ENCODE peak calls at places on chromosome X, in four cellular contexts. One of them, this sample, is unnamed. For H3K4me1, the result is how much of the 10 kb centered on the place peaks cover.

GRCh38 chrX:7586126-7586525 is 256.8 kb upstream of the VCX start:
- DNase-seq in IMR-90: peak
- DNase-seq in lung: no peak
- DNase-seq in CD8-positive, alpha-beta memory T cell: no peak
- DNase-seq in this sample: no peak

GRCh38 chrX:153450114-153450948 is 4.5 kb upstream of the TREX2 start:
- DNase-seq in CD8-positive, alpha-beta memory T cell: no peak
- DNase-seq in IMR-90: no peak
- DNase-seq in lung: no peak
- DNase-seq in this sample: no peak

GRCh38 chrX:54950730-54951375 is 30.2 kb downstream of the TRO start:
- DNase-seq in IMR-90: no peak
- DNase-seq in lung: no peak
- DNase-seq in CD8-positive, alpha-beta memory T cell: no peak
- DNase-seq in this sample: no peak

GRCh38 chrX:55668084-55668483 is 44.9 kb downstream of the FOXR2 start:
- DNase-seq in CD8-positive, alpha-beta memory T cell: no peak
- DNase-seq in lung: no peak
- DNase-seq in IMR-90: no peak
- DNase-seq in this sample: no peak

GRCh38 chrX:27863813-27864212 is 56.0 kb downstream of the MAGEB10 start:
- DNase-seq in CD8-positive, alpha-beta memory T cell: no peak
- DNase-seq in lung: no peak
- DNase-seq in IMR-90: no peak
- DNase-seq in this sample: no peak

GRCh38 chrX:102745513-102746133 is 25.1 kb downstream of the GPRASP3 start:
- DNase-seq in lung: no peak
- DNase-seq in IMR-90: no peak
- DNase-seq in CD8-positive, alpha-beta memory T cell: no peak
- DNase-seq in this sample: peak

GRCh38 chrX:66684196-66684595 is 45.3 kb upstream of the EDA2R start:
- DNase-seq in CD8-positive, alpha-beta memory T cell: no peak
- DNase-seq in IMR-90: no peak
- DNase-seq in lung: no peak
- DNase-seq in this sample: no peak

GRCh38 chrX:103823591-103823990 is 8.5 kb downstream of the RAB9B start:
- DNase-seq in lung: no peak
- DNase-seq in IMR-90: peak
- DNase-seq in CD8-positive, alpha-beta memory T cell: no peak
- DNase-seq in this sample: no peak

GRCh38 chrX:115372026-115372610 is 82.6 kb downstream of the LUZP4 start:
- DNase-seq in lung: no peak
- DNase-seq in IMR-90: peak
- DNase-seq in CD8-positive, alpha-beta memory T cell: no peak
- DNase-seq in this sample: no peak

GRCh38 chrX:24395775-24396174 is 35.3 kb downstream of the SUPT20HL1 start:
- DNase-seq in CD8-positive, alpha-beta memory T cell: peak
- DNase-seq in IMR-90: peak
- DNase-seq in lung: peak
- DNase-seq in this sample: peak

GRCh38 chrX:10189317-10190268 is 32.8 kb downstream of the CLCN4 start:
- DNase-seq in IMR-90: peak
- DNase-seq in CD8-positive, alpha-beta memory T cell: peak
- DNase-seq in lung: peak
- DNase-seq in this sample: peak

GRCh38 chrX:132046533-132046932 is 23.4 kb downstream of the STK26 start:
- DNase-seq in lung: no peak
- DNase-seq in IMR-90: no peak
- DNase-seq in CD8-positive, alpha-beta memory T cell: no peak
- DNase-seq in this sample: no peak

GRCh38 chrX:56994375-56995270 is 718 bp downstream of the SPIN3 start:
- DNase-seq in IMR-90: peak
- DNase-seq in lung: no peak
- DNase-seq in CD8-positive, alpha-beta memory T cell: no peak
- DNase-seq in this sample: no peak

GRCh38 chrX:39936886-39937770 is 160.6 kb downstream of the BCOR start:
- DNase-seq in IMR-90: no peak
- DNase-seq in lung: no peak
- DNase-seq in CD8-positive, alpha-beta memory T cell: peak
- DNase-seq in this sample: no peak

GRCh38 chrX:3124041-3124440 is 82.8 kb downstream of the ARSF start:
- DNase-seq in IMR-90: peak
- DNase-seq in lung: no peak
- DNase-seq in CD8-positive, alpha-beta memory T cell: no peak
- DNase-seq in this sample: no peak

GRCh38 chrX:84188320-84188834 is 378 bp upstream of the RPS6KA6 start:
- DNase-seq in IMR-90: peak
- DNase-seq in lung: peak
- DNase-seq in CD8-positive, alpha-beta memory T cell: no peak
- DNase-seq in this sample: no peak

GRCh38 chrX:38166478-38167083 is 54.1 kb downstream of the SRPX start:
- DNase-seq in CD8-positive, alpha-beta memory T cell: no peak
- DNase-seq in lung: no peak
- DNase-seq in IMR-90: peak
- DNase-seq in this sample: no peak

GRCh38 chrX:72054776-72055495 is 76.8 kb downstream of the RTL5 start:
- DNase-seq in IMR-90: no peak
- DNase-seq in lung: no peak
- DNase-seq in CD8-positive, alpha-beta memory T cell: no peak
- DNase-seq in this sample: no peak

GRCh38 chrX:49184294-49185061 is 1.7 kb downstream of the PRICKLE3 start:
- DNase-seq in lung: peak
- DNase-seq in IMR-90: peak
- DNase-seq in CD8-positive, alpha-beta memory T cell: peak
- DNase-seq in this sample: peak

GRCh38 chrX:104270916-104271512 is 16.3 kb upstream of the ESX1 start:
- DNase-seq in IMR-90: peak
- DNase-seq in lung: no peak
- DNase-seq in CD8-positive, alpha-beta memory T cell: no peak
- DNase-seq in this sample: no peak

GRCh38 chrX:39888730-39889129 is 209.0 kb downstream of the BCOR start:
- DNase-seq in lung: no peak
- DNase-seq in CD8-positive, alpha-beta memory T cell: no peak
- DNase-seq in IMR-90: no peak
- DNase-seq in this sample: no peak

GRCh38 chrX:11273544-11273943 is 19.7 kb upstream of the AMELX start:
- DNase-seq in CD8-positive, alpha-beta memory T cell: no peak
- DNase-seq in IMR-90: peak
- DNase-seq in lung: no peak
- DNase-seq in this sample: no peak

GRCh38 chrX:44155126-44155525 is 181.9 kb upstream of the NDP start:
- DNase-seq in CD8-positive, alpha-beta memory T cell: no peak
- DNase-seq in IMR-90: no peak
- DNase-seq in lung: no peak
- DNase-seq in this sample: no peak

GRCh38 chrX:86237482-86237881 is 89.2 kb downstream of the DACH2 start:
- DNase-seq in IMR-90: no peak
- DNase-seq in CD8-positive, alpha-beta memory T cell: no peak
- DNase-seq in lung: no peak
- DNase-seq in this sample: no peak

GRCh38 chrX:68840256-68840655 is 11.4 kb downstream of the EFNB1 start:
- DNase-seq in CD8-positive, alpha-beta memory T cell: no peak
- DNase-seq in IMR-90: no peak
- DNase-seq in lung: no peak
- DNase-seq in this sample: no peak

GRCh38 chrX:153407736-153408135 is 3.5 kb upstream of the ZFP92 start:
- DNase-seq in lung: no peak
- DNase-seq in IMR-90: no peak
- DNase-seq in CD8-positive, alpha-beta memory T cell: no peak
- DNase-seq in this sample: no peak

GRCh38 chrX:17590892-17591740 is 146.2 kb upstream of the SCML1 start:
- DNase-seq in lung: peak
- DNase-seq in IMR-90: peak
- DNase-seq in CD8-positive, alpha-beta memory T cell: no peak
- DNase-seq in this sample: no peak

GRCh38 chrX:72027024-72027913 is 104.4 kb downstream of the RTL5 start:
- DNase-seq in lung: peak
- DNase-seq in CD8-positive, alpha-beta memory T cell: no peak
- DNase-seq in IMR-90: no peak
- DNase-seq in this sample: no peak

GRCh38 chrX:17247144-17247543 is 127.9 kb upstream of the NHS start:
- DNase-seq in lung: no peak
- DNase-seq in CD8-positive, alpha-beta memory T cell: no peak
- DNase-seq in IMR-90: no peak
- DNase-seq in this sample: no peak

GRCh38 chrX:39953879-39954278 is 143.9 kb downstream of the BCOR start:
- DNase-seq in lung: peak
- DNase-seq in IMR-90: peak
- DNase-seq in CD8-positive, alpha-beta memory T cell: no peak
- DNase-seq in this sample: no peak

GRCh38 chrX:20029728-20030127 is 38.9 kb upstream of the BCLAF3 start:
- DNase-seq in IMR-90: no peak
- DNase-seq in lung: no peak
- DNase-seq in CD8-positive, alpha-beta memory T cell: no peak
- DNase-seq in this sample: no peak

GRCh38 chrX:152912121-152912520 is 14.3 kb downstream of the ZNF185 start:
- DNase-seq in CD8-positive, alpha-beta memory T cell: no peak
- DNase-seq in lung: no peak
- DNase-seq in IMR-90: no peak
- DNase-seq in this sample: no peak

GRCh38 chrX:34365482-34365881 is 233.4 kb upstream of the FAM47A start:
- DNase-seq in IMR-90: peak
- DNase-seq in CD8-positive, alpha-beta memory T cell: no peak
- DNase-seq in lung: no peak
- DNase-seq in this sample: no peak

GRCh38 chrX:119004920-119005524 is 30.6 kb downstream of the LONRF3 start:
- DNase-seq in CD8-positive, alpha-beta memory T cell: peak
- DNase-seq in IMR-90: peak
- DNase-seq in lung: peak
- DNase-seq in this sample: peak

GRCh38 chrX:12977761-12978204 is 2.9 kb downstream of the TMSB4X start:
- DNase-seq in IMR-90: no peak
- DNase-seq in lung: no peak
- DNase-seq in CD8-positive, alpha-beta memory T cell: no peak
- DNase-seq in this sample: no peak
- H3K4me1 ChIP-seq in IMR-90: under half
- H3K4me1 ChIP-seq in lung: under half
- H3K4me1 ChIP-seq in CD8-positive, alpha-beta memory T cell: under half
- H3K4me1 ChIP-seq in this sample: under half

GRCh38 chrX:46865281-46865680 is 28.4 kb downstream of the RP2 start:
- DNase-seq in CD8-positive, alpha-beta memory T cell: no peak
- DNase-seq in IMR-90: peak
- DNase-seq in lung: no peak
- DNase-seq in this sample: no peak

GRCh38 chrX:46863072-46863471 is 26.2 kb downstream of the RP2 start:
- DNase-seq in CD8-positive, alpha-beta memory T cell: no peak
- DNase-seq in lung: no peak
- DNase-seq in IMR-90: no peak
- DNase-seq in this sample: no peak

GRCh38 chrX:46860536-46860935 is 23.7 kb downstream of the RP2 start:
- DNase-seq in lung: no peak
- DNase-seq in CD8-positive, alpha-beta memory T cell: no peak
- DNase-seq in IMR-90: no peak
- DNase-seq in this sample: no peak
- H3K4me1 ChIP-seq in lung: under half
- H3K4me1 ChIP-seq in CD8-positive, alpha-beta memory T cell: under half
- H3K4me1 ChIP-seq in IMR-90: under half
- H3K4me1 ChIP-seq in this sample: under half

DNA sequence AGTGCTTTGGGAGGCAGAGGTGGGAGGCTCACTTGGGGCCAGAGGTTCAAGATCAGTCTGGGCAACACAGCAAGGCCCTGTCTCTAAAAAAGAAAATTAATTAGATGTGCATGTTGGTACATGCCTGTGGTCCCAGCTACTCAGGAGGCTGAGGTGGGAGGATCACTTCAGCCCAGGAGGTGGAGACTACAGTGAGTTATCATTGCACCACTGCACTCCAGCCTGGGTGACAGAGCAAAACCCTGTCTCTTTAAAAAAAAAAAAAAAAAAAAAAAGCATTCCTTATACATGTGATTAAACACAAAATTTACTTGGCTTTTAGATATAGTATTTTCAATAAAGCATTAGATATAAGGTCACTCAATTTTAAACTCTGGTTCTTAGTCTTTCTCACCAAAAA is 34.9 kb downstream of the SMARCA1 start:
- DNase-seq in CD8-positive, alpha-beta memory T cell: no peak
- DNase-seq in IMR-90: no peak
- DNase-seq in lung: no peak
- DNase-seq in this sample: no peak
- H3K4me1 ChIP-seq in CD8-positive, alpha-beta memory T cell: under half
- H3K4me1 ChIP-seq in IMR-90: under half
- H3K4me1 ChIP-seq in lung: under half
- H3K4me1 ChIP-seq in this sample: under half

GRCh38 chrX:41339148-41339547 is 5.2 kb downstream of the DDX3X start:
- DNase-seq in lung: no peak
- DNase-seq in CD8-positive, alpha-beta memory T cell: no peak
- DNase-seq in IMR-90: no peak
- DNase-seq in this sample: no peak
- H3K4me1 ChIP-seq in lung: under half
- H3K4me1 ChIP-seq in CD8-positive, alpha-beta memory T cell: under half
- H3K4me1 ChIP-seq in IMR-90: under half
- H3K4me1 ChIP-seq in this sample: under half

DNA sequence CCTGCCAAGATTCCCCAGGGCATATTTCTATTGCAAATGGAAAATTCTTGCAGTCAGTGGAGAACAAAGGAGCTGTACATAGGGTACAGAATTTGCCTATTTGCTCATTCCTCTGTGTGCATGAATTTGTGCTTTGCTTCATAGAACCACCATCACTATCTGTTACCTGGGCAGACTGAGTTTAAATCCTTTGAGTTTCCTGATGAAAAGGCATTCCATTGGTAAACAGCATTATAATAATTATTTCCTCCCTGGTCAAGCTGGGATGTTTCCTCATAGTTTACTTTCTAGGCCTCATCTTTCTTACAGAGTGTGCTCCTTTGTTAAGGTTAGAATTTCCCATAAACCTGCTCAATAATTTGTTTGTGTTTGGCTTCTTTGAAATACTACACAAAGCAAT is 809 bp upstream of the SLC6A14 start:
- DNase-seq in IMR-90: no peak
- DNase-seq in lung: no peak
- DNase-seq in CD8-positive, alpha-beta memory T cell: no peak
- DNase-seq in this sample: no peak
- H3K4me1 ChIP-seq in IMR-90: under half
- H3K4me1 ChIP-seq in lung: under half
- H3K4me1 ChIP-seq in CD8-positive, alpha-beta memory T cell: under half
- H3K4me1 ChIP-seq in this sample: under half

GRCh38 chrX:150146271-150146888 is 208.1 kb upstream of the EOLA2 start:
- DNase-seq in IMR-90: no peak
- DNase-seq in lung: peak
- DNase-seq in CD8-positive, alpha-beta memory T cell: no peak
- DNase-seq in this sample: no peak
- H3K4me1 ChIP-seq in IMR-90: under half
- H3K4me1 ChIP-seq in lung: under half
- H3K4me1 ChIP-seq in CD8-positive, alpha-beta memory T cell: under half
- H3K4me1 ChIP-seq in this sample: under half